ENCODE peak calls at places on chromosomes 12 and 14, in five cellular contexts. L is NT2/D1; V is GM23248; R is trophoblast cell; P is CD8-positive, alpha-beta memory T cell. J is an unnamed sample. For H3K4me1 and H3K36me3, the result is how much of the 10 kb centered on the place peaks cover.

GRCh38 chr12:123078114-123078465 is 72.8 kb downstream of the PITPNM2 start:
- DNase-seq in V (no peak), L (no peak), R (no peak), P (no peak), J (no peak)

GRCh38 chr14:95500772-95501401 is 15.6 kb downstream of the SYNE3 start:
- DNase-seq in L (no peak), P (no peak), V (peak), R (peak), J (no peak)

GRCh38 chr12:121782616-121782966 is 10.9 kb downstream of the RHOF start:
- DNase-seq in L (no peak), V (no peak), R (no peak), P (no peak), J (no peak)

GRCh38 chr12:116927244-116927940 is 16.6 kb downstream of the FBXW8 start:
- DNase-seq in P (no peak), R (no peak), V (no peak), L (no peak), J (no peak)

GRCh38 chr12:46874642-46875041 is 48.8 kb upstream of the SLC38A4 start:
- DNase-seq in V (peak), R (no peak), L (no peak), P (no peak), J (no peak)

GRCh38 chr12:67981236-67982164 is 7.7 kb upstream of the IFNG-AS1 start:
- DNase-seq in R (peak), V (peak), L (no peak), P (no peak), J (no peak)

GRCh38 chr14:61452452-61452851 is 131.1 kb downstream of the PRKCH start:
- DNase-seq in P (peak), R (no peak), L (no peak), V (no peak), J (peak)

GRCh38 chr12:101027200-101027599 is 182.8 kb downstream of the SLC5A8 start:
- DNase-seq in R (no peak), V (no peak), L (no peak), P (no peak), J (no peak)

GRCh38 chr12:22684526-22685118 is 59.7 kb downstream of the ETNK1 start:
- DNase-seq in P (no peak), V (peak), R (peak), L (peak), J (no peak)

GRCh38 chr14:68939893-68940613 is 39.0 kb downstream of the ACTN1 start:
- DNase-seq in P (no peak), L (no peak), V (peak), R (peak), J (no peak)
- H3K4me1 ChIP-seq in P (half or more), L (under half), V (half or more), R (half or more), J (under half)

GRCh38 chr12:12123209-12123608 is 52.5 kb downstream of the BCL2L14 start:
- DNase-seq in R (peak), P (no peak), V (no peak), L (no peak), J (no peak)
- H3K36me3 ChIP-seq in R (under half), P (under half), V (under half), L (half or more), J (under half)

GRCh38 chr12:754238-754816 is 1.9 kb downstream of the WNK1 start:
- DNase-seq in V (peak), P (no peak), R (peak), L (no peak), J (peak)

GRCh38 chr12:754871-755562 is 2.6 kb downstream of the WNK1 start:
- DNase-seq in L (no peak), P (no peak), R (peak), V (peak), J (peak)

GRCh38 chr12:752673-753400 is 458 bp downstream of the WNK1 start:
- DNase-seq in V (peak), R (peak), L (no peak), P (peak), J (peak)

GRCh38 chr12:751828-752672 is at the start of gene WNK1:
- DNase-seq in P (peak), V (peak), R (peak), L (peak), J (peak)

DNA sequence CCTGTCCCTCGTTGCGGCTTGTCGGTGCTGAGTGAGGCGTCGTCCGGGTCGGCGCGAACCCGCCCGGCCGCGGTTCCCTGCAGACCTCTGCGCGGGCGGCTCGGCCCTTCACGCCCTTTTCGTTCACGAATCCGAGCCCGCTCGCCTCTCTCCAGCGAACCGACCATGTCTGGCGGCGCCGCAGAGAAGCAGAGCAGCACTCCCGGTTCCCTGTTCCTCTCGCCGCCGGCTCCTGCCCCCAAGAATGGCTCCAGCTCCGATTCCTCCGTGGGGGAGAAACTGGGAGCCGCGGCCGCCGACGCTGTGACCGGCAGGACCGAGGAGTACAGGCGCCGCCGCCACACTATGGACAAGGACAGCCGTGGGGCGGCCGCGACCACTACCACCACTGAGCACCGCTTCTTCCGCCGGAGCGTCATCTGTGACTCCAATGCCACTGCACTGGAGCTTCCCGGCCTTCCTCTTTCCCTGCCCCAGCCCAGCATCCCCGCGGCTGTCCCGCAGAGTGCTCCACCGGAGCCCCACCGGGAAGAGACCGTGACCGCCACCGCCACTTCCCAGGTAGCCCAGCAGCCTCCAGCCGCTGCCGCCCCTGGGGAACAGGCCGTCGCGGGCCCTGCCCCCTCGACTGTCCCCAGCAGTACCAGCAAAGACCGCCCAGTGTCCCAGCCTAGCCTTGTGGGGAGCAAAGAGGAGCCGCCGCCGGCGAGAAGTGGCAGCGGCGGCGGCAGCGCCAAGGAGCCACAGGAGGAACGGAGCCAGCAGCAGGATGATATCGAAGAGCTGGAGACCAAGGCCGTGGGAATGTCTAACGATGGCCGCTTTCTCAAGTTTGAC is 1.2 kb downstream of the WNK1 start:
- DNase-seq in R (peak), V (peak), P (peak), L (peak), J (peak)
- H3K4me1 ChIP-seq in R (under half), V (under half), P (under half), L (under half), J (half or more)

DNA sequence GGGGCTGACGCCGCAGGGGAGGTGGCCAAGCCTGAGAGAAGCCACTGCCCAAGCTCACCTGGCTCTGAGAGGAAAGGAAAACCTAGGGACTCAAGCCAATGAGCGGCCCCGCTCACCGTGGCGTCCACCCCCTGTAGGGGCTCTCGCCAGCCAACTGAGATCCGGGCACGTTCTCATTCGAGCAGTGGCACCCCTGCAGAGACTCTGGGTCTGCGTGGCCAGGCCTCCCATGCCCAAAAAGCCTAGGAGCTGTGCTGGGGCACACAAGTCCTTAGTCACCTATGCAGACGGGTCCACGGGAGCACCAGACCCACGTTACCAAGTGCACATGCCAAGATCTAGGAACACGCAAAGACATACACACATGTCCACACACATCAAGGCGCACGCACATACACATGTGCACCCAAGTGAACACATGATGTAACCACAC is 106.2 kb downstream of the NCOR2 start:
- DNase-seq in R (no peak), L (no peak), P (no peak), V (no peak), J (no peak)
- H3K36me3 ChIP-seq in R (half or more), L (half or more), P (under half), V (under half), J (under half)

J was measured in CD4-positive, alpha-beta memory T cell.